ENCODE peak calls at places on chromosomes 6 and 20, in eight cellular contexts. B, D, G, N, W, Z, P and F are unnamed samples.

GRCh38 chr20:19096847-19097246 is 115.6 kb upstream of the SLC24A3 start:
- DNase-seq in P (no peak), Z (no peak), D (no peak), G (no peak), N (no peak), W (no peak), B (no peak), F (no peak)

GRCh38 chr6:139625998-139626975 is 251.8 kb upstream of the CITED2 start:
- DNase-seq in G (no peak), W (no peak), D (peak), Z (no peak), N (no peak), B (no peak), P (no peak), F (no peak)

GRCh38 chr20:58709013-58709702 is 16.6 kb downstream of the NPEPL1 start:
- DNase-seq in B (peak), D (no peak), W (no peak), Z (no peak), P (no peak), N (no peak), G (peak), F (no peak)

GRCh38 chr20:31663838-31664695 is 26.4 kb downstream of the COX4I2 start:
- DNase-seq in G (no peak), B (no peak), Z (no peak), P (no peak), D (no peak), N (no peak), W (no peak), F (no peak)

GRCh38 chr6:143301204-143301603 is 149.3 kb downstream of the ADAT2 start:
- DNase-seq in P (no peak), D (no peak), N (no peak), G (no peak), B (no peak), Z (no peak), W (no peak), F (no peak)

GRCh38 chr6:22521035-22521434 is 48.3 kb upstream of the HDGFL1 start:
- DNase-seq in D (no peak), P (no peak), Z (no peak), G (no peak), N (no peak), W (no peak), B (no peak), F (no peak)

GRCh38 chr6:90493332-90493731 is 93.5 kb downstream of the MAP3K7 start:
- DNase-seq in N (no peak), D (peak), B (peak), P (no peak), W (no peak), G (no peak), Z (no peak), F (no peak)

GRCh38 chr6:44651604-44652003 is 264.1 kb downstream of the CDC5L start:
- DNase-seq in Z (no peak), D (no peak), B (no peak), G (no peak), N (no peak), P (no peak), W (no peak), F (no peak)

GRCh38 chr6:36650848-36651247 is 27.7 kb upstream of the CDKN1A start:
- DNase-seq in P (no peak), G (no peak), D (no peak), W (no peak), Z (peak), N (peak), B (no peak), F (no peak)

GRCh38 chr6:165298426-165298825 is 11.0 kb downstream of the C6orf118 start:
- DNase-seq in D (no peak), Z (no peak), G (no peak), B (no peak), N (no peak), P (no peak), W (no peak), F (no peak)

GRCh38 chr6:64103480-64103879 is 467.9 kb downstream of the PHF3 start:
- DNase-seq in D (no peak), P (no peak), B (no peak), N (no peak), G (no peak), W (no peak), Z (no peak), F (no peak)

GRCh38 chr20:16001286-16001685 is 572.0 kb downstream of the KIF16B start:
- DNase-seq in N (no peak), D (no peak), Z (no peak), W (no peak), P (no peak), G (no peak), B (no peak), F (no peak)

GRCh38 chr6:44257007-44257752 is at the start of gene SLC35B2:
- DNase-seq in D (peak), N (peak), B (peak), P (no peak), Z (peak), G (peak), W (peak), F (peak)

GRCh38 chr6:102114402-102114801 is 720.9 kb downstream of the GRIK2 start:
- DNase-seq in N (peak), B (no peak), G (no peak), Z (no peak), P (no peak), W (peak), D (peak), F (no peak)

GRCh38 chr20:14790771-14791517 is 453.5 kb upstream of the FLRT3 start:
- DNase-seq in B (no peak), N (no peak), P (no peak), Z (no peak), D (no peak), W (no peak), G (no peak), F (no peak)

GRCh38 chr6:26336355-26337198 is 28.4 kb upstream of the BTN3A2 start:
- DNase-seq in D (peak), G (no peak), P (no peak), Z (no peak), W (no peak), N (no peak), B (peak), F (no peak)

GRCh38 chr6:28943557-28944411 is 20.0 kb upstream of the TRIM27 start:
- DNase-seq in G (peak), B (peak), P (peak), Z (no peak), W (peak), D (peak), N (peak), F (peak)